ENCODE peak calls at places on chromosomes 2 and 18, in five cellular contexts. G is IMR-90, A is A549, T is GM12878, U is SK-N-SH. O is an unnamed sample.

GRCh38 chr2:217820066-217820819 is 182.6 kb downstream of the TNS1 start:
- DNase-seq in G (no peak), U (no peak), A (no peak), T (no peak), O (no peak)

GRCh38 chr18:35201502-35201901 is 39.3 kb upstream of the ZNF397 start:
- DNase-seq in A (no peak), G (no peak), T (no peak), U (peak; percentile 52), O (no peak)

GRCh38 chr18:63447066-63447465 is 24.8 kb upstream of the VPS4B start:
- DNase-seq in A (no peak), U (no peak), T (no peak), G (no peak), O (no peak)

GRCh38 chr2:209525834-209526281 is 102.0 kb downstream of the MAP2 start:
- DNase-seq in U (no peak), A (no peak), G (peak; percentile 94), T (no peak), O (no peak)

GRCh38 chr2:16553222-16553621 is 112.4 kb downstream of the CYRIA start:
- DNase-seq in G (peak; percentile 33), U (peak; percentile 28), A (peak; percentile 10), T (no peak), O (peak; percentile 44)

GRCh38 chr2:74514368-74515270 is at the start of gene TLX2:
- DNase-seq in A (no peak), T (no peak), U (peak; percentile 96), G (no peak), O (no peak)

GRCh38 chr2:43220982-43221659 is 5.3 kb downstream of the ZFP36L2 start:
- DNase-seq in A (no peak), G (peak; percentile 95), T (no peak), U (peak; percentile 90), O (peak; percentile 66)

GRCh38 chr2:68456198-68456597 is 10.9 kb downstream of the FBXO48 start:
- DNase-seq in G (no peak), U (no peak), T (no peak), A (no peak), O (no peak)

GRCh38 chr2:101012706-101013181 is 10.7 kb downstream of the RPL31 start:
- DNase-seq in A (no peak), U (peak; percentile 45), G (peak; percentile 45), T (no peak), O (peak; percentile 49)

GRCh38 chr18:11178951-11179549 is 29.7 kb upstream of the PIEZO2 start:
- DNase-seq in G (no peak), A (no peak), U (no peak), T (no peak), O (no peak)

GRCh38 chr2:178301595-178302324 is 107.4 kb downstream of the OSBPL6 start:
- DNase-seq in U (no peak), T (no peak), G (no peak), A (no peak), O (no peak)

GRCh38 chr2:231296401-231296800 is 98.0 kb downstream of the ARMC9 start:
- DNase-seq in T (no peak), G (no peak), U (no peak), A (no peak), O (no peak)

GRCh38 chr2:179049546-179050311 is at the start of gene CCDC141:
- DNase-seq in U (peak; percentile 23), T (peak; percentile 37), G (no peak), A (no peak), O (no peak)

GRCh38 chr2:95313296-95314265 is 16.4 kb downstream of the KCNIP3 start:
- DNase-seq in G (no peak), A (no peak), U (no peak), T (no peak), O (no peak)

GRCh38 chr2:79039944-79040343 is 14.4 kb downstream of the REG3G start:
- DNase-seq in A (no peak), T (no peak), G (no peak), U (no peak), O (no peak)

GRCh38 chr2:1971124-1971523 is 226.8 kb upstream of the PXDN start:
- DNase-seq in A (no peak), G (no peak), T (no peak), U (no peak), O (no peak)

GRCh38 chr2:240503375-240503774 is 54.4 kb downstream of the ANKMY1 start:
- DNase-seq in U (no peak), A (no peak), G (no peak), T (no peak), O (no peak)

GRCh38 chr2:231683292-231683898 is 24.9 kb upstream of the PTMA start:
- DNase-seq in A (no peak), G (no peak), T (no peak), U (no peak), O (no peak)

DNA sequence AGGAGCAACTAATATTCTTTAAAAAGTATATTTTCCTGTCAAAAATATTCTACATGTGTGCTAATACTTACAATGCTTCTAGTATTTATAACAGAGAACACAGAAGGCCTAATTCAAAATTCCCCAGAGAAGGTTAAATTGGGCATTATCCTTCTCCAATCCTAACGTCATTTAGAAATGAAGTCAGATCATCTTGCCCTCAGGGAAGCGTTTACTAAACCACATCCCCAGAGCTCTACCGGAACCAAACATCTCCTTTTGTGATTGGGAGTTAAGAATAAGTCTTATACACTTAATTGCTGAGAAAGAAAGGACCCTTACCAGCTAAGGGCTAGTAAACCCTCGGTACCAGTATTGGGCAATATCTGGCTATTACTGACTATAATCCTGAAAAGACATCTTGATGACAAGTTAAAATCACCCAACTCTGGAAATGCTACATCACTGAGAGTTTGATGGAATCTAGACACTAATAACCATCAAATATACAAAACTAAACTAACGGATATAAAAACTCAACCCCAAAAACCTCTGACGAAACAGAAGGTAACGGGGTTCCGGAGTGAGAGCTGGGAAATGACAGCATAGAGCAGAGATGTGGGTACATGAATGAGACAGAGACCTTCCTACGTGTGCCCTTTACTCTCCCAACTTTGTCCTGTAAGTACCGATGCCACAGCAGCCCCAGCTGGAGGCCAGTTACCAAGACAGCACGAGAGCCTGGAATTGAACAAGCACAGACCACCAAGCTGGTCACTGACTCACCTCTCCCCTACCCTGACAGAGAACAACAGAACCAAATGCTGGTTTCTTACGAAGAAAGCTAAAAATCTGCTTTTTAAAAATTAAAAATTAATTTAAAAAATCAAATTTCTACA is 35.0 kb downstream of the WDSUB1 start:
- DNase-seq in U (no peak), T (no peak), G (no peak), A (no peak), O (no peak)
- TF ChIP-seq RCOR1 in U (no peak), T (no peak), G (no peak), A (no peak), O (no peak)

GRCh38 chr18:6561029-6561861 is 146.5 kb upstream of the L3MBTL4 start:
- DNase-seq in T (no peak), U (no peak), A (no peak), G (peak; percentile 67), O (no peak)

GRCh38 chr18:6565336-6566081 is 150.8 kb upstream of the L3MBTL4 start:
- DNase-seq in G (no peak), A (no peak), U (no peak), T (no peak), O (no peak)

GRCh38 chr18:6558770-6559169 is 144.1 kb upstream of the L3MBTL4 start:
- DNase-seq in A (no peak), U (no peak), G (no peak), T (no peak), O (no peak)

GRCh38 chr18:6557470-6558245 is 142.9 kb upstream of the L3MBTL4 start:
- DNase-seq in G (no peak), U (peak; percentile 78), A (no peak), T (no peak), O (no peak)

GRCh38 chr18:6561893-6562292 is 147.2 kb upstream of the L3MBTL4 start:
- DNase-seq in U (no peak), G (no peak), A (no peak), T (no peak), O (no peak)
- TF ChIP-seq RCOR1 in U (no peak), G (no peak), A (no peak), T (no peak), O (no peak)

GRCh38 chr2:237900891-237901831 is 41.7 kb downstream of the RAMP1 start:
- DNase-seq in G (no peak), A (no peak), U (no peak), T (no peak), O (no peak)
- TF ChIP-seq RCOR1 in G (no peak), A (no peak), U (no peak), T (no peak), O (no peak)

GRCh38 chr2:119590873-119591272 is 46.6 kb downstream of the CFAP221 start:
- DNase-seq in G (no peak), A (no peak), T (no peak), U (peak; percentile 54), O (no peak)
- TF ChIP-seq RCOR1 in G (no peak), A (no peak), T (no peak), U (peak; percentile 89), O (no peak)

GRCh38 chr2:60468390-60469085 is 84.9 kb downstream of the BCL11A start:
- DNase-seq in G (peak; percentile 57), A (no peak), T (no peak), U (no peak), O (no peak)

GRCh38 chr2:60472026-60472425 is 81.4 kb downstream of the BCL11A start:
- DNase-seq in U (no peak), A (no peak), G (no peak), T (no peak), O (no peak)

GRCh38 chr2:60472663-60473289 is 80.7 kb downstream of the BCL11A start:
- DNase-seq in A (no peak), T (no peak), U (no peak), G (no peak), O (no peak)

GRCh38 chr2:60469918-60470317 is 83.5 kb downstream of the BCL11A start:
- DNase-seq in A (no peak), U (no peak), T (no peak), G (no peak), O (no peak)

GRCh38 chr2:60470340-60470739 is 83.1 kb downstream of the BCL11A start:
- DNase-seq in A (no peak), G (no peak), T (no peak), U (no peak), O (no peak)
- TF ChIP-seq RCOR1 in A (no peak), G (no peak), T (no peak), U (no peak), O (no peak)

O was measured in K562.